ENCODE peak calls at places on chromosome 2, in nine cellular contexts. G is stimulated activated CD4-positive, alpha-beta T cell treated with anti-CD3 and anti-CD28 coated beads, Interleukin-1b, Interleukin-23, amount 100 ng/mL, for 1 hour; S is dorsolateral prefrontal cortex; W is T-cell; M is NCI-H2171 treated with DMSO at 0.1 percent for 48 hours; H is occipital lobe; N is CD4-positive, alpha-beta T cell; K is mesothelial cell of epicardium; Z is activated T-cell treated with anti-CD3 and anti-CD28 coated beads for 24 hours. P is an unnamed sample.
A peak's percentile ranks its signal among the peaks of the same experiment; 100 is the strongest.

GRCh38 chr2:62817995-62818713 is 112.6 kb downstream of the EHBP1 start:
- DNase-seq in G (no peak), S (no peak), W (no peak), M (no peak), H (no peak), N (no peak), K (no peak), Z (no peak), P (no peak)

GRCh38 chr2:240792658-240793312 is 27.2 kb downstream of the KIF1A start:
- DNase-seq in G (no peak), S (peak; percentile 52), W (no peak), M (no peak), H (no peak), N (no peak), K (peak; percentile 16), Z (no peak), P (no peak)

GRCh38 chr2:97868986-97869721 is 126.6 kb downstream of the TMEM131 start:
- DNase-seq in G (no peak), S (no peak), W (no peak), M (no peak), H (peak; percentile 34), N (no peak), K (no peak), Z (no peak), P (no peak)

GRCh38 chr2:2564300-2565085 is 233.4 kb upstream of the MYT1L start:
- DNase-seq in G (no peak), S (no peak), W (no peak), M (peak; percentile 94), H (no peak), N (no peak), K (no peak), Z (no peak), P (no peak)

GRCh38 chr2:47274054-47274779 is 119.1 kb upstream of the STPG4 start:
- DNase-seq in G (no peak), S (no peak), W (no peak), M (no peak), H (no peak), N (no peak), K (no peak), Z (no peak), P (no peak)

GRCh38 chr2:23404426-23404825 is 19.4 kb downstream of the KLHL29 start:
- DNase-seq in G (no peak), S (no peak), W (no peak), M (peak; percentile 67), H (no peak), N (no peak), K (no peak), Z (no peak), P (no peak)

GRCh38 chr2:8593239-8593638 is 88.6 kb upstream of the ID2 start:
- DNase-seq in G (no peak), S (no peak), W (no peak), M (no peak), H (no peak), N (no peak), K (no peak), Z (no peak), P (no peak)

GRCh38 chr2:176171331-176172006 is 14.4 kb downstream of the HOXD3 start:
- DNase-seq in G (no peak), S (no peak), W (no peak), M (no peak), H (no peak), N (no peak), K (no peak), Z (no peak), P (no peak)

GRCh38 chr2:213161759-213162514 is 10.5 kb upstream of the IKZF2 start:
- DNase-seq in G (no peak), S (no peak), W (no peak), M (no peak), H (no peak), N (no peak), K (no peak), Z (no peak), P (no peak)

GRCh38 chr2:88038263-88039105 is 17.1 kb downstream of the KRCC1 start:
- DNase-seq in G (no peak), S (no peak), W (no peak), M (no peak), H (no peak), N (no peak), K (no peak), Z (no peak), P (no peak)

GRCh38 chr2:27051902-27052645 is 606 bp downstream of the AGBL5 start:
- DNase-seq in G (no peak), S (peak; percentile 62), W (no peak), M (no peak), H (no peak), N (no peak), K (peak; percentile 45), Z (peak; percentile 4), P (no peak)